ENCODE peak calls at places on chromosome 5, in four cellular contexts. F is fibroblast of the aortic adventitia, A is head of caudate nucleus, D is skeletal muscle cell. R is an unnamed sample.

GRCh38 chr5:124884108-124884507 is 137.7 kb upstream of the ZNF608 start:
- DNase-seq in A (no peak), D (no peak), F (no peak), R (no peak)

GRCh38 chr5:132269635-132270344 is 12.3 kb downstream of the PDLIM4 start:
- DNase-seq in F (no peak), D (no peak), A (no peak), R (no peak)

GRCh38 chr5:176626876-176627236 is 3.5 kb downstream of the SNCB start:
- DNase-seq in F (no peak), A (no peak), D (no peak), R (no peak)

GRCh38 chr5:132392978-132393825 is 23.7 kb downstream of the SLC22A5 start:
- DNase-seq in F (no peak), D (no peak), A (no peak), R (no peak)

GRCh38 chr5:132675936-132676689 is 2.3 kb downstream of the IL4 start:
- DNase-seq in D (no peak), F (no peak), A (no peak), R (no peak)

GRCh38 chr5:172543484-172544298 is 89.4 kb upstream of the SH3PXD2B start:
- DNase-seq in A (no peak), F (no peak), D (no peak), R (no peak)

GRCh38 chr5:10278658-10279279 is 28.7 kb downstream of the CCT5 start:
- DNase-seq in A (no peak), F (no peak), D (no peak), R (no peak)

GRCh38 chr5:117623042-117623815 is 1048.6 kb upstream of the SEMA6A start:
- DNase-seq in F (no peak), D (peak), A (no peak), R (no peak)

GRCh38 chr5:179380211-179381035 is 35.2 kb upstream of the ADAMTS2 start:
- DNase-seq in A (no peak), D (no peak), F (no peak), R (no peak)

GRCh38 chr5:166358127-166358840 is 1933.2 kb upstream of the WWC1 start:
- DNase-seq in F (no peak), D (no peak), A (no peak), R (no peak)

GRCh38 chr5:149452665-149453617 is 73.8 kb upstream of the IL17B start:
- DNase-seq in F (peak), A (no peak), D (peak), R (peak)

GRCh38 chr5:132557425-132557805 is 638 bp downstream of the RAD50 start:
- DNase-seq in A (peak), D (no peak), F (peak), R (peak)

GRCh38 chr5:51378415-51378777 is 4.9 kb upstream of the ISL1 start:
- DNase-seq in A (no peak), D (no peak), F (no peak), R (no peak)

GRCh38 chr5:90934091-90934719 is 375.6 kb downstream of the ADGRV1 start:
- DNase-seq in F (no peak), D (no peak), A (no peak), R (no peak)

GRCh38 chr5:135565256-135565655 is 13.5 kb downstream of the CXCL14 start:
- DNase-seq in F (no peak), D (no peak), A (no peak), R (no peak)

GRCh38 chr5:170248172-170248571 is 15.4 kb downstream of the C5orf58 start:
- DNase-seq in A (no peak), F (no peak), D (no peak), R (no peak)

GRCh38 chr5:18088020-18088579 is 453.8 kb downstream of the TAF11L14 start:
- DNase-seq in D (no peak), A (no peak), F (no peak), R (no peak)

R was measured in HepG2.